ENCODE peak calls at places on chromosome 7, in six cellular contexts. One of them, this sample, is unnamed.

GRCh38 chr7:7976677-7977076 is 8.1 kb downstream of the GLCCI1 start:
- DNase-seq in CD8-positive, alpha-beta T cell: no peak
- DNase-seq in ascending aorta: no peak
- DNase-seq in psoas muscle: no peak
- DNase-seq in trophoblast cell: no peak
- DNase-seq in Panc1: no peak
- DNase-seq in this sample: no peak

GRCh38 chr7:32299133-32299702 is 191.0 kb downstream of the LSM5 start:
- DNase-seq in CD8-positive, alpha-beta T cell: no peak
- DNase-seq in ascending aorta: no peak
- DNase-seq in psoas muscle: peak
- DNase-seq in trophoblast cell: no peak
- DNase-seq in Panc1: no peak
- DNase-seq in this sample: no peak

GRCh38 chr7:5595545-5596045 is 172.0 kb upstream of the TNRC18 start:
- DNase-seq in CD8-positive, alpha-beta T cell: no peak
- DNase-seq in ascending aorta: no peak
- DNase-seq in psoas muscle: no peak
- DNase-seq in trophoblast cell: peak
- DNase-seq in Panc1: peak
- DNase-seq in this sample: peak

GRCh38 chr7:87287738-87288341 is 57.6 kb upstream of the CROT start:
- DNase-seq in CD8-positive, alpha-beta T cell: no peak
- DNase-seq in ascending aorta: no peak
- DNase-seq in psoas muscle: no peak
- DNase-seq in trophoblast cell: no peak
- DNase-seq in Panc1: no peak
- DNase-seq in this sample: no peak

GRCh38 chr7:121000091-121000983 is 11.8 kb downstream of the CPED1 start:
- DNase-seq in CD8-positive, alpha-beta T cell: no peak
- DNase-seq in ascending aorta: no peak
- DNase-seq in psoas muscle: no peak
- DNase-seq in trophoblast cell: no peak
- DNase-seq in Panc1: no peak
- DNase-seq in this sample: no peak

GRCh38 chr7:141754939-141755338 is 9.0 kb upstream of the TAS2R3 start:
- DNase-seq in CD8-positive, alpha-beta T cell: no peak
- DNase-seq in ascending aorta: no peak
- DNase-seq in psoas muscle: no peak
- DNase-seq in trophoblast cell: no peak
- DNase-seq in Panc1: no peak
- DNase-seq in this sample: no peak

GRCh38 chr7:66920256-66920655 is 769 bp upstream of the TMEM248 start:
- DNase-seq in CD8-positive, alpha-beta T cell: no peak
- DNase-seq in ascending aorta: no peak
- DNase-seq in psoas muscle: no peak
- DNase-seq in trophoblast cell: no peak
- DNase-seq in Panc1: no peak
- DNase-seq in this sample: no peak

GRCh38 chr7:26397786-26398435 is 106.2 kb downstream of the SNX10 start:
- DNase-seq in CD8-positive, alpha-beta T cell: no peak
- DNase-seq in ascending aorta: no peak
- DNase-seq in psoas muscle: peak
- DNase-seq in trophoblast cell: no peak
- DNase-seq in Panc1: no peak
- DNase-seq in this sample: no peak

GRCh38 chr7:151122794-151123484 is 36.7 kb downstream of the AGAP3 start:
- DNase-seq in CD8-positive, alpha-beta T cell: peak
- DNase-seq in ascending aorta: no peak
- DNase-seq in psoas muscle: no peak
- DNase-seq in trophoblast cell: no peak
- DNase-seq in Panc1: no peak
- DNase-seq in this sample: no peak

GRCh38 chr7:143405671-143406352 is 2.8 kb downstream of the EPHA1 start:
- DNase-seq in CD8-positive, alpha-beta T cell: no peak
- DNase-seq in ascending aorta: peak
- DNase-seq in psoas muscle: no peak
- DNase-seq in trophoblast cell: no peak
- DNase-seq in Panc1: no peak
- DNase-seq in this sample: no peak

GRCh38 chr7:82722946-82723345 is 279.4 kb upstream of the CACNA2D1 start:
- DNase-seq in CD8-positive, alpha-beta T cell: no peak
- DNase-seq in ascending aorta: no peak
- DNase-seq in psoas muscle: no peak
- DNase-seq in trophoblast cell: no peak
- DNase-seq in Panc1: no peak
- DNase-seq in this sample: no peak

GRCh38 chr7:8761731-8762130 is 328.3 kb downstream of the NXPH1 start:
- DNase-seq in CD8-positive, alpha-beta T cell: no peak
- DNase-seq in ascending aorta: no peak
- DNase-seq in psoas muscle: no peak
- DNase-seq in trophoblast cell: no peak
- DNase-seq in Panc1: no peak
- DNase-seq in this sample: no peak

GRCh38 chr7:107078517-107078966 is 34.0 kb downstream of the PRKAR2B start:
- DNase-seq in CD8-positive, alpha-beta T cell: no peak
- DNase-seq in ascending aorta: no peak
- DNase-seq in psoas muscle: no peak
- DNase-seq in trophoblast cell: no peak
- DNase-seq in Panc1: no peak
- DNase-seq in this sample: no peak

GRCh38 chr7:151051108-151051507 is 2.8 kb downstream of the ASIC3 start:
- DNase-seq in CD8-positive, alpha-beta T cell: peak
- DNase-seq in ascending aorta: no peak
- DNase-seq in psoas muscle: peak
- DNase-seq in trophoblast cell: peak
- DNase-seq in Panc1: no peak
- DNase-seq in this sample: no peak

GRCh38 chr7:102098986-102099385 is 187.7 kb upstream of the SH2B2 start:
- DNase-seq in CD8-positive, alpha-beta T cell: no peak
- DNase-seq in ascending aorta: no peak
- DNase-seq in psoas muscle: no peak
- DNase-seq in trophoblast cell: no peak
- DNase-seq in Panc1: no peak
- DNase-seq in this sample: no peak

GRCh38 chr7:72308986-72309385 is 103.2 kb downstream of the CALN1 start:
- DNase-seq in CD8-positive, alpha-beta T cell: no peak
- DNase-seq in ascending aorta: no peak
- DNase-seq in psoas muscle: no peak
- DNase-seq in trophoblast cell: no peak
- DNase-seq in Panc1: no peak
- DNase-seq in this sample: no peak

GRCh38 chr7:141698247-141699015 is 3.5 kb downstream of the DENND11 start:
- DNase-seq in CD8-positive, alpha-beta T cell: no peak
- DNase-seq in ascending aorta: no peak
- DNase-seq in psoas muscle: no peak
- DNase-seq in trophoblast cell: no peak
- DNase-seq in Panc1: no peak
- DNase-seq in this sample: no peak

GRCh38 chr7:100901921-100902332 is 6.2 kb upstream of the ACHE start:
- DNase-seq in CD8-positive, alpha-beta T cell: no peak
- DNase-seq in ascending aorta: no peak
- DNase-seq in psoas muscle: no peak
- DNase-seq in trophoblast cell: no peak
- DNase-seq in Panc1: no peak
- DNase-seq in this sample: no peak

GRCh38 chr7:26525413-26526287 is 234.0 kb downstream of the SNX10 start:
- DNase-seq in CD8-positive, alpha-beta T cell: no peak
- DNase-seq in ascending aorta: no peak
- DNase-seq in psoas muscle: no peak
- DNase-seq in trophoblast cell: no peak
- DNase-seq in Panc1: no peak
- DNase-seq in this sample: no peak

GRCh38 chr7:143519411-143520131 is 41.9 kb downstream of the TAS2R41 start:
- DNase-seq in CD8-positive, alpha-beta T cell: no peak
- DNase-seq in ascending aorta: no peak
- DNase-seq in psoas muscle: peak
- DNase-seq in trophoblast cell: no peak
- DNase-seq in Panc1: no peak
- DNase-seq in this sample: no peak

GRCh38 chr7:24874791-24875190 is 105.2 kb downstream of the OSBPL3 start:
- DNase-seq in CD8-positive, alpha-beta T cell: no peak
- DNase-seq in ascending aorta: no peak
- DNase-seq in psoas muscle: no peak
- DNase-seq in trophoblast cell: no peak
- DNase-seq in Panc1: no peak
- DNase-seq in this sample: no peak

GRCh38 chr7:149285581-149285975 is 23.6 kb downstream of the ZNF783 start:
- DNase-seq in CD8-positive, alpha-beta T cell: no peak
- DNase-seq in ascending aorta: no peak
- DNase-seq in psoas muscle: no peak
- DNase-seq in trophoblast cell: no peak
- DNase-seq in Panc1: no peak
- DNase-seq in this sample: no peak

GRCh38 chr7:8192897-8193296 is 69.1 kb downstream of the ICA1 start:
- DNase-seq in CD8-positive, alpha-beta T cell: no peak
- DNase-seq in ascending aorta: no peak
- DNase-seq in psoas muscle: no peak
- DNase-seq in trophoblast cell: no peak
- DNase-seq in Panc1: no peak
- DNase-seq in this sample: no peak

DNA sequence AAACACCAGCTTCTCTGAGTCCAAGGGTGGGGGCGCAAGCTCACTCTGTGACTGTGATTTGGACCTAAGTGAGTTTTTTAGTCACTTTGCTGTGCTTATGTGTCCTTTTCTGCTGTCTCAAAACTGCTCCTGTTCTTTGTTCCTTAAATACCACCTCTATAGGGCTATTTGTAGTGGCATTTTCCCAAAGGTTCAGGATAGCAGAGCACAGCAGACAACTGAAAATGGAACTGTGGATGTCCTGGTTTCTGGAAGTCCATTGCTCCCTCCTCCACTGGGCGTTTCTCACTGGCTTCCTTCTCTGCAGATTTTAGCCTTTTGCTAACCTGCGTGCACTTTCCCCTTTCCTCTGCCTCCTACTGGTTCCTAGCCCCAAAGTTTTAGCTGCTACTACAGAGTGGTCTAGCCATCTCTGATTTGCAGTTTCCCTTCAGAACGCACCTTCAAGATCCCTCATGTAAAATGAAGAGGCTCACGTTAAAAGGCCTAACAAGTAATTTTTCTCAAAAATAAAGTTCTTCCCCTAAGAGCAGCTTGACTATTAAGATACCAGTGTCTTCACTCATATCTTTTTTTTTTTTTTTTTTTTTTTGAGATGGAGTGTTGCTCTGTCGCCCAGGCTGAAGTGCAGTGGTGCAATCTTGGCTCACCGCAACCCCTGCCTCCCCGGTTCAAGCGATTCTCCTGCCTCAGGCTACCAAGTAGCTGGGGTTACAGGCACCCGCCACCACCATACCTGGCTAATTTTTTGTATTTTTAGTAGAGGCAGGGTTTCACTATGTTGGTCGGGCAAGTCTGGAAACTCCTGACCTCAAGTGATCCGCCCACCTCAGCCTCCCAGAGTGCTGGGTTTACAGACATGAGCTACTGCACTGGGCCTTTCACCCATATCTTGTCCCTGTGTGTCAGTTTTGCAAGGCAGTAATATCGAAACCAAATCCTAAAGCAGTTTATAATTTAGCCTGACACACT is 25.8 kb downstream of the BLVRA start:
- DNase-seq in CD8-positive, alpha-beta T cell: no peak
- DNase-seq in ascending aorta: no peak
- DNase-seq in psoas muscle: no peak
- DNase-seq in trophoblast cell: peak
- DNase-seq in Panc1: no peak
- DNase-seq in this sample: no peak
- H3K27ac ChIP-seq in CD8-positive, alpha-beta T cell: no peak
- H3K27ac ChIP-seq in ascending aorta: no peak
- H3K27ac ChIP-seq in psoas muscle: no peak
- H3K27ac ChIP-seq in trophoblast cell: peak
- H3K27ac ChIP-seq in Panc1: no peak
- H3K27ac ChIP-seq in this sample: no peak

GRCh38 chr7:140400381-140400780 is 2.1 kb upstream of the SLC37A3 start:
- DNase-seq in CD8-positive, alpha-beta T cell: no peak
- DNase-seq in ascending aorta: no peak
- DNase-seq in psoas muscle: no peak
- DNase-seq in trophoblast cell: no peak
- DNase-seq in Panc1: no peak
- DNase-seq in this sample: no peak

GRCh38 chr7:140398821-140399220 is 491 bp upstream of the SLC37A3 start:
- DNase-seq in CD8-positive, alpha-beta T cell: no peak
- DNase-seq in ascending aorta: no peak
- DNase-seq in psoas muscle: no peak
- DNase-seq in trophoblast cell: no peak
- DNase-seq in Panc1: no peak
- DNase-seq in this sample: no peak

GRCh38 chr7:140403878-140404564 is at the start of gene RAB19:
- DNase-seq in CD8-positive, alpha-beta T cell: peak
- DNase-seq in ascending aorta: no peak
- DNase-seq in psoas muscle: no peak
- DNase-seq in trophoblast cell: peak
- DNase-seq in Panc1: no peak
- DNase-seq in this sample: no peak

GRCh38 chr7:140404565-140405080 is 765 bp downstream of the RAB19 start:
- DNase-seq in CD8-positive, alpha-beta T cell: no peak
- DNase-seq in ascending aorta: no peak
- DNase-seq in psoas muscle: no peak
- DNase-seq in trophoblast cell: no peak
- DNase-seq in Panc1: no peak
- DNase-seq in this sample: no peak

DNA sequence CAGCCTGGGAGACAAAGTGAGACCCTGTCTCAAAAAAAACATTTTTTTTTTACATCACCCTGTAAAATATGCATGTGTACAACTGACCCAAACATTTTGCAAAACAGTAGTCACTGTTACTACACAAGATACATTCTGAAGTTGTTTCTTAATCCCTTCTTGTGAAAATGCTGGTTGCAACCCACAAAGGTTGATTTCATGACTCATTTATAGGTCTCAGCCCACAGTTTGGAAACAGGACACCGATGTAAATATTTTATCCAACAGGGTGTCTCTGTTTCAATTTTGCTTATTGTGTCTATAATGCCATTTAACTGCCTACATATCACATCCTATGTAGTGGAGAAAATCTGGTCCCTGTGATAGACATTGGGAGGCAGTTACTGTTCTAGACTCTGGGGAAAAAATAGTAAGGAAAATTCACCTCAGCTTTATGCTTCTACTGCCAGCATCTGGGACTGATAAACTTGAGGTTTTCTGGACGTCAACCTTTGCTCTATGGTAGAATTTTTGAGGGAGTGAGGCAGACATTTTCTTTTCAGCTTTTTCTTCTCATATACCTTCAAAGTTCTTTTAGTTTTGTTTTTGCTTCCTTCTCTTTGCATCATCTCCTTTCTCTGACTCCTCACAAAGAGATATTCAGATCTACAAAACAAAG is 1.6 kb upstream of the RAB19 start:
- DNase-seq in CD8-positive, alpha-beta T cell: no peak
- DNase-seq in ascending aorta: no peak
- DNase-seq in psoas muscle: no peak
- DNase-seq in trophoblast cell: no peak
- DNase-seq in Panc1: no peak
- DNase-seq in this sample: no peak
- H3K4me3 ChIP-seq in CD8-positive, alpha-beta T cell: no peak
- H3K4me3 ChIP-seq in ascending aorta: no peak
- H3K4me3 ChIP-seq in psoas muscle: no peak
- H3K4me3 ChIP-seq in trophoblast cell: no peak
- H3K4me3 ChIP-seq in Panc1: no peak
- H3K4me3 ChIP-seq in this sample: no peak

GRCh38 chr7:135693558-135693957 is 31.2 kb downstream of the STMP1 start:
- DNase-seq in CD8-positive, alpha-beta T cell: no peak
- DNase-seq in ascending aorta: no peak
- DNase-seq in psoas muscle: no peak
- DNase-seq in trophoblast cell: no peak
- DNase-seq in Panc1: no peak
- DNase-seq in this sample: no peak
- H3K27ac ChIP-seq in CD8-positive, alpha-beta T cell: no peak
- H3K27ac ChIP-seq in ascending aorta: no peak
- H3K27ac ChIP-seq in psoas muscle: no peak
- H3K27ac ChIP-seq in trophoblast cell: no peak
- H3K27ac ChIP-seq in Panc1: no peak
- H3K27ac ChIP-seq in this sample: no peak

GRCh38 chr7:42493436-42494198 is 256.6 kb upstream of the GLI3 start:
- DNase-seq in CD8-positive, alpha-beta T cell: no peak
- DNase-seq in ascending aorta: peak
- DNase-seq in psoas muscle: peak
- DNase-seq in trophoblast cell: peak
- DNase-seq in Panc1: no peak
- DNase-seq in this sample: peak
- H3K4me3 ChIP-seq in CD8-positive, alpha-beta T cell: no peak
- H3K4me3 ChIP-seq in ascending aorta: peak
- H3K4me3 ChIP-seq in psoas muscle: peak
- H3K4me3 ChIP-seq in trophoblast cell: peak
- H3K4me3 ChIP-seq in Panc1: no peak
- H3K4me3 ChIP-seq in this sample: peak

This sample was measured in thoracic aorta.